ENCODE peak calls at places on chromosomes 7 and 10, in five cellular contexts. F is ACHN; M is activated naive CD8-positive, alpha-beta T cell treated with anti-CD3 and anti-CD28 coated beads for 36 hours; Q is heart right ventricle; I is esophagus muscularis mucosa. K is an unnamed sample.

GRCh38 chr10:21602313-21602712 is 68.3 kb downstream of the MLLT10 start:
- DNase-seq in I (no peak), M (no peak), F (no peak), Q (no peak), K (no peak)

GRCh38 chr10:71217266-71218045 is 5.1 kb downstream of the UNC5B start:
- DNase-seq in I (no peak), Q (peak; percentile 36), F (peak; percentile 30), M (no peak), K (no peak)

GRCh38 chr10:110042891-110043290 is 35.1 kb downstream of the ADD3 start:
- DNase-seq in F (peak; percentile 68), Q (no peak), M (no peak), I (no peak), K (no peak)

GRCh38 chr7:157684596-157685429 is 348.0 kb downstream of the DNAJB6 start:
- DNase-seq in Q (no peak), M (no peak), I (no peak), F (no peak), K (no peak)

GRCh38 chr7:159119851-159120539 is 24.7 kb downstream of the VIPR2 start:
- DNase-seq in Q (no peak), I (no peak), M (no peak), F (no peak), K (no peak)

GRCh38 chr10:77038412-77038806 is 599.2 kb downstream of the KCNMA1 start:
- DNase-seq in M (no peak), Q (no peak), F (no peak), I (no peak), K (no peak)

GRCh38 chr10:43196131-43196980 is 58.1 kb downstream of the CSGALNACT2 start:
- DNase-seq in F (no peak), Q (no peak), M (no peak), I (no peak), K (peak; percentile 30)

GRCh38 chr10:113788604-113789083 is 37.2 kb downstream of the PLEKHS1 start:
- DNase-seq in F (peak; percentile 74), Q (no peak), I (no peak), M (no peak), K (no peak)

GRCh38 chr10:86333813-86334514 is 32.6 kb downstream of the GRID1 start:
- DNase-seq in I (no peak), F (no peak), M (no peak), Q (no peak), K (peak; percentile 22)

GRCh38 chr7:117825132-117825531 is 48.1 kb downstream of the CTTNBP2 start:
- DNase-seq in F (no peak), M (no peak), I (no peak), Q (no peak), K (no peak)

GRCh38 chr7:3399858-3400257 is 98.8 kb downstream of the SDK1 start:
- DNase-seq in I (no peak), Q (no peak), M (peak; percentile 1), F (peak; percentile 57), K (no peak)

GRCh38 chr7:41051525-41051924 is 651.4 kb downstream of the INHBA start:
- DNase-seq in M (no peak), I (no peak), F (no peak), Q (no peak), K (no peak)

GRCh38 chr7:149880871-149881301 is 7.1 kb downstream of the ATP6V0E2 start:
- DNase-seq in F (no peak), I (peak; percentile 82), Q (peak; percentile 76), M (no peak), K (peak; percentile 82)

GRCh38 chr10:15558136-15558535 is 161.6 kb downstream of the ITGA8 start:
- DNase-seq in M (no peak), I (no peak), F (no peak), Q (no peak), K (no peak)

GRCh38 chr7:18685961-18686360 is 190.4 kb downstream of the HDAC9 start:
- DNase-seq in M (no peak), F (no peak), I (no peak), Q (no peak), K (no peak)

GRCh38 chr10:34320265-34320664 is 494.8 kb downstream of the PARD3 start:
- DNase-seq in Q (no peak), F (no peak), I (no peak), M (no peak), K (no peak)

GRCh38 chr10:69361303-69361614 is 55.5 kb downstream of the TACR2 start:
- DNase-seq in M (no peak), F (no peak), I (no peak), Q (no peak), K (no peak)

GRCh38 chr7:44398953-44399574 is 73.7 kb upstream of the CAMK2B start:
- DNase-seq in Q (no peak), M (no peak), I (peak; percentile 72), F (no peak), K (no peak)